ENCODE peak calls at places on chromosomes 12 and 14, in ten cellular contexts. F is Calu3; K is CD8-positive, alpha-beta T cell; U is substantia nigra; V is stimulated activated CD4-positive, alpha-beta T cell treated with anti-CD3 and anti-CD28 coated beads, TNF-alpha, amount 100 ng/mL, for 1 hour; N is AG20443; L is RPMI7951; B is GDM1; C is NCI-H510A treated with DMSO at 0.1 percent for 48 hours; Z is LHCN-M2. M is an unnamed sample.

GRCh38 chr12:10361622-10362021 is 28.2 kb downstream of the KLRK1 start:
- DNase-seq in C (peak; percentile 76), V (no peak), U (no peak), B (no peak), K (no peak), Z (peak; percentile 70), F (no peak), L (no peak), N (no peak), M (no peak)

GRCh38 chr12:51389302-51389999 is 1.8 kb downstream of the GALNT6 start:
- DNase-seq in V (no peak), Z (peak; percentile 46), B (no peak), F (no peak), K (no peak), N (no peak), C (no peak), L (peak; percentile 19), U (no peak), M (peak; percentile 54)

GRCh38 chr14:36068777-36069534 is 107.6 kb downstream of the PTCSC3 start:
- DNase-seq in C (no peak), L (peak; percentile 5), V (no peak), B (no peak), K (no peak), U (no peak), N (peak; percentile 59), F (peak; percentile 40), Z (peak; percentile 35), M (peak; percentile 57)

GRCh38 chr12:4762773-4763172 is 42.6 kb downstream of the GALNT8 start:
- DNase-seq in C (no peak), L (no peak), N (no peak), U (no peak), B (no peak), Z (no peak), F (no peak), K (no peak), V (no peak), M (no peak)

GRCh38 chr12:75878382-75878720 is 153.2 kb downstream of the PHLDA1 start:
- DNase-seq in F (no peak), B (no peak), N (no peak), V (no peak), K (no peak), Z (peak; percentile 35), L (peak; percentile 67), C (no peak), U (no peak), M (no peak)

GRCh38 chr12:46208370-46208769 is 60.5 kb downstream of the SLC38A1 start:
- DNase-seq in K (no peak), F (no peak), C (peak; percentile 28), U (no peak), L (no peak), B (no peak), N (no peak), V (no peak), Z (no peak), M (no peak)

GRCh38 chr12:94614288-94614721 is 36.1 kb downstream of the TMCC3 start:
- DNase-seq in C (no peak), N (no peak), F (no peak), U (no peak), L (peak; percentile 42), V (no peak), K (no peak), Z (peak; percentile 93), B (no peak), M (no peak)

GRCh38 chr14:60845523-60845922 is 111.0 kb downstream of the MNAT1 start:
- DNase-seq in N (no peak), K (no peak), Z (no peak), V (no peak), L (no peak), B (no peak), U (no peak), F (no peak), C (no peak), M (no peak)

GRCh38 chr14:34063470-34064164 is 112.7 kb upstream of the EGLN3 start:
- DNase-seq in N (no peak), U (no peak), V (no peak), B (no peak), Z (no peak), L (no peak), K (no peak), F (no peak), C (no peak), M (no peak)

GRCh38 chr12:120712654-120713053 is 2.4 kb downstream of the UNC119B start:
- DNase-seq in Z (no peak), U (no peak), N (no peak), C (no peak), B (no peak), V (no peak), L (no peak), K (no peak), F (no peak), M (no peak)

GRCh38 chr12:22415342-22416309 is 81.1 kb upstream of the ST8SIA1 start:
- DNase-seq in C (no peak), V (no peak), L (peak; percentile 11), U (no peak), F (peak; percentile 8), B (no peak), Z (no peak), K (no peak), N (no peak), M (peak; percentile 25)

GRCh38 chr12:127230843-127231260 is 1036.1 kb upstream of the TMEM132C start:
- DNase-seq in B (no peak), V (no peak), Z (peak; percentile 97), U (no peak), F (no peak), N (peak; percentile 21), C (no peak), K (no peak), L (peak; percentile 96), M (peak; percentile 97)

GRCh38 chr14:84483072-84483410 is 1046.9 kb upstream of the FLRT2 start:
- DNase-seq in U (no peak), K (no peak), Z (no peak), V (no peak), C (no peak), F (no peak), B (no peak), N (no peak), L (no peak), M (no peak)

GRCh38 chr12:104671407-104672095 is 214.8 kb downstream of the CHST11 start:
- DNase-seq in K (peak; percentile 45), Z (peak; percentile 94), F (peak; percentile 99), B (peak; percentile 23), U (no peak), N (peak; percentile 88), L (peak; percentile 96), C (peak; percentile 75), V (peak; percentile 50), M (peak; percentile 95)

GRCh38 chr14:74299061-74299545 is 3.6 kb downstream of the ABCD4 start:
- DNase-seq in N (no peak), K (no peak), B (no peak), L (peak; percentile 51), C (no peak), Z (peak; percentile 39), U (no peak), F (no peak), V (no peak), M (peak; percentile 67)

GRCh38 chr12:85835810-85836715 is at the start of gene RASSF9:
- DNase-seq in U (no peak), F (peak; percentile 61), V (no peak), Z (peak; percentile 13), K (no peak), L (peak; percentile 11), C (no peak), N (peak; percentile 73), B (no peak), M (peak; percentile 55)

GRCh38 chr12:12439636-12440035 is 82.8 kb downstream of the BORCS5 start:
- DNase-seq in L (peak; percentile 65), N (peak; percentile 49), F (peak; percentile 63), V (peak; percentile 46), B (no peak), Z (no peak), U (no peak), K (no peak), C (no peak), M (peak; percentile 54)

GRCh38 chr14:103629503-103630121 is 601 bp downstream of the KLC1 start:
- DNase-seq in C (peak; percentile 22), N (peak; percentile 66), L (peak; percentile 27), U (no peak), Z (no peak), B (no peak), V (no peak), K (peak; percentile 14), F (peak; percentile 50), M (peak; percentile 19)

GRCh38 chr12:28237423-28237822 is 47.2 kb downstream of the CCDC91 start:
- DNase-seq in K (no peak), F (peak; percentile 5), N (no peak), B (no peak), V (no peak), Z (peak; percentile 8), L (peak; percentile 7), C (no peak), U (no peak), M (no peak)

GRCh38 chr12:48996794-48997718 is 2.1 kb downstream of the DDN start:
- DNase-seq in C (peak; percentile 73), U (peak; percentile 26), N (peak; percentile 79), V (no peak), Z (peak; percentile 60), B (peak; percentile 57), F (peak; percentile 57), L (no peak), K (no peak), M (no peak)

GRCh38 chr12:123621101-123621500 is 12.4 kb downstream of the EIF2B1 start:
- DNase-seq in Z (no peak), C (no peak), U (no peak), N (no peak), V (no peak), K (no peak), F (no peak), L (no peak), B (no peak), M (no peak)

GRCh38 chr12:42486407-42486806 is 103.1 kb downstream of the PRICKLE1 start:
- DNase-seq in V (no peak), U (no peak), N (no peak), L (no peak), B (no peak), C (no peak), F (no peak), K (no peak), Z (no peak), M (no peak)

GRCh38 chr12:8078400-8078799 is 3.7 kb upstream of the NECAP1 start:
- DNase-seq in K (peak; percentile 46), L (peak; percentile 44), N (peak; percentile 33), C (no peak), Z (peak; percentile 76), V (peak; percentile 42), U (no peak), B (peak; percentile 52), F (peak; percentile 58), M (peak; percentile 64)

GRCh38 chr12:132465269-132466190 is 24.4 kb upstream of the FBRSL1 start:
- DNase-seq in K (no peak), Z (no peak), U (no peak), N (no peak), F (no peak), C (no peak), B (no peak), L (no peak), V (no peak), M (peak; percentile 74)